ENCODE peak calls at places on chromosomes 3 and 15, in four cellular contexts. O is sigmoid colon, G is epithelial cell of esophagus, R is right lobe of liver. N is an unnamed sample.

GRCh38 chr15:43225201-43225949 is 4.6 kb upstream of the EPB42 start:
- DNase-seq in G (peak; percentile 77), R (no peak), O (no peak), N (no peak)

GRCh38 chr15:60720493-60721231 is 241.7 kb upstream of the ICE2 start:
- DNase-seq in O (no peak), R (no peak), G (no peak), N (no peak)

GRCh38 chr3:33076952-33077351 is 20.0 kb downstream of the GLB1 start:
- DNase-seq in G (no peak), R (no peak), O (no peak), N (no peak)

GRCh38 chr15:32718082-32718821 is 448 bp downstream of the GREM1 start:
- DNase-seq in O (no peak), R (no peak), G (peak; percentile 37), N (no peak)

GRCh38 chr3:42175841-42176240 is 84.7 kb downstream of the TRAK1 start:
- DNase-seq in G (no peak), R (no peak), O (no peak), N (no peak)

GRCh38 chr15:91357011-91357410 is 257.0 kb downstream of the SV2B start:
- DNase-seq in O (no peak), G (no peak), R (no peak), N (no peak)

GRCh38 chr3:184942735-184943134 is 130.8 kb downstream of the VPS8 start:
- DNase-seq in O (no peak), R (no peak), G (no peak), N (no peak)

GRCh38 chr3:36298188-36298587 is 82.1 kb upstream of the STAC start:
- DNase-seq in G (no peak), R (no peak), O (no peak), N (no peak)

GRCh38 chr15:90030376-90030775 is 29.3 kb downstream of the ZNF710 start:
- DNase-seq in O (peak; percentile 58), R (no peak), G (no peak), N (peak; percentile 20)

GRCh38 chr3:156300929-156301806 is 180.8 kb downstream of the KCNAB1 start:
- DNase-seq in O (no peak), G (no peak), R (no peak), N (no peak)

GRCh38 chr15:60396964-60397771 is 618 bp downstream of the ANXA2 start:
- DNase-seq in O (peak; percentile 83), R (peak; percentile 59), G (peak; percentile 68), N (peak; percentile 87)

GRCh38 chr15:66099950-66100671 is 153.4 kb downstream of the MEGF11 start:
- DNase-seq in O (peak; percentile 40), G (no peak), R (no peak), N (no peak)

GRCh38 chr3:138213373-138214085 is 26.4 kb downstream of the ARMC8 start:
- DNase-seq in R (no peak), O (no peak), G (no peak), N (no peak)

GRCh38 chr15:101459579-101460300 is 29.8 kb downstream of the PCSK6 start:
- DNase-seq in R (no peak), G (no peak), O (peak; percentile 48), N (no peak)

GRCh38 chr15:41946970-41947369 is 25.4 kb downstream of the EHD4 start:
- DNase-seq in G (peak; percentile 78), R (no peak), O (no peak), N (no peak)

GRCh38 chr3:182484682-182485081 is 308.6 kb upstream of the ATP11B start:
- DNase-seq in R (no peak), O (no peak), G (no peak), N (no peak)

GRCh38 chr15:23416349-23417276 is 30.4 kb downstream of the GOLGA6L2 start:
- DNase-seq in G (no peak), O (peak; percentile 54), R (peak; percentile 37), N (no peak)

GRCh38 chr3:189401196-189401595 is 229.4 kb downstream of the TPRG1 start:
- DNase-seq in R (no peak), O (no peak), G (no peak), N (no peak)

GRCh38 chr3:114408763-114409162 is 114.9 kb downstream of the TIGIT start:
- DNase-seq in G (no peak), O (no peak), R (no peak), N (no peak)

GRCh38 chr15:55132672-55133071 is 64.1 kb downstream of the RSL24D1 start:
- DNase-seq in G (no peak), O (no peak), R (no peak), N (no peak)

GRCh38 chr3:53571264-53571663 is 76.9 kb downstream of the CACNA1D start:
- DNase-seq in G (peak; percentile 52), O (no peak), R (no peak), N (no peak)

GRCh38 chr3:171257251-171258179 is 202.7 kb downstream of the TNIK start:
- DNase-seq in G (no peak), O (no peak), R (no peak), N (no peak)

GRCh38 chr15:39134282-39134681 is 446.6 kb upstream of the THBS1 start:
- DNase-seq in O (no peak), R (no peak), G (no peak), N (no peak)

GRCh38 chr3:187263270-187263669 is 28.3 kb downstream of the MASP1 start:
- DNase-seq in O (no peak), G (no peak), R (no peak), N (no peak)

GRCh38 chr3:109729111-109729510 is 391.8 kb upstream of the DPPA4 start:
- DNase-seq in R (no peak), G (peak; percentile 25), O (no peak), N (no peak)

GRCh38 chr15:34014556-34014955 is 24.4 kb downstream of the AVEN start:
- DNase-seq in G (no peak), R (no peak), O (no peak), N (no peak)

GRCh38 chr3:195095035-195095703 is 175.8 kb downstream of the XXYLT1 start:
- DNase-seq in R (peak; percentile 27), O (no peak), G (no peak), N (peak; percentile 56)

GRCh38 chr15:68672781-68673205 is 94.0 kb downstream of the CORO2B start:
- DNase-seq in R (no peak), O (peak; percentile 45), G (no peak), N (peak; percentile 60)
- TF ChIP-seq CTCF in R (no peak), O (no peak), G (no peak), N (no peak)

DNA sequence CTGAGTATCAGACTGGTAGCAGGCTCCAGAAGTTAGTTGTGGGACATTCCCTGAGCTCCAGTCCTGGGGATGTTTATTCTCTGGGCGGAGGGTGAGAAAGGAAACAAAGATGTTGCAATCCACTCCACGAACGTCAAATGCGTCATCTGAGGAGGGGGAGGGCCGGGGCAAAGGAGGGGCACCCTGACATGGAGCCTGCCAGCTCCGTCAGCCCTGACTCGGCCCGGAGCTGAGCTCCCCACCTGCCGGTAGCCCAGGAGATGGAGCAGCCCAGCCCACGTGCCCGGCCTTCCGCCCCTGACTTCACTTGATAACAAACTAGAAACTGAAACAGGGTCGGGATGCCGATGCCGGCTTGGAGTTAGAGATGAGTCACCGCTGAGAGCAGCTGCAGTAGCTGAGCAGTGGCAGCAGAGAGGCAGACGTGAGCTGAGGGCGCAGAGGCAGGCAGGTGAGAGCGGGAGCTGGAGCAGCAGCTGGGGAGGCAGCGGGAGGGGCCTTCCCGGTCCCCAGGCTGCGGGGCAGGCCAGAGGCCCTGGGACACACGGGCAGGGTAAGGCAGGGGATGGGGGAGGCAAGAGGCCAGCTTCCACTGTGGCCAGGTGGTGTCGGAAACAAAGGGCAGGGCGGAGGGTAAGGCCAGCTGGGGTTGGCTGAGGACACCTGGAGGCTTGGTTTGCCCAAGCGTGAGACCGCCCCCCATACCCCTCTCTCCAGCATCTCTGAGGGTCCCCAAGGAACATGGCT is at the start of gene ISG20:
- DNase-seq in R (peak; percentile 97), O (peak; percentile 96), G (peak; percentile 100), N (peak; percentile 98)
- TF ChIP-seq CTCF in R (peak; percentile 30), O (peak; percentile 38), G (peak; percentile 63), N (peak; percentile 45)

DNA sequence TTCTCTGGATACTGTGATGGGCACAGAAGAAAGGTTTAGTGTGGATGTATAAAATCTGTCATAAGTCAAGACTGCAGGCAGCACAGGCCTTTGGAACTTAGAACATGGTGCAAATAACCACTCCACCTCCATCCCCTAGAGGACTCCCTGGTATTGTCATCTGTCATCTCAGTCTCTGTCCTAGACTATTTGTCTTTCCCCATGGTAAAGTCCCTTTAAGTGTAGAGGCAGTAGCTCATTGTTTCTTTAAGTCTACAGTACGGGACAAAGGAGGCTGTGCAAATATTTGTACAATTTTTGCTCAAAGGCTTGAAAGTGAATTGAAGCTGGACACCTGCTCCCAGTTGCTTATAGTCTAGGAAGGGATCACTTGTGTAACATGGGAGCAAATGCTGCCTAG is 3.2 kb upstream of the PXYLP1 start:
- DNase-seq in R (no peak), G (no peak), O (no peak), N (no peak)
- TF ChIP-seq CTCF in R (no peak), G (no peak), O (no peak), N (no peak)

GRCh38 chr3:136676009-136676408 is 76.2 kb downstream of the STAG1 start:
- DNase-seq in O (no peak), R (no peak), G (no peak), N (no peak)

GRCh38 chr3:136675150-136675858 is 76.9 kb downstream of the STAG1 start:
- DNase-seq in O (no peak), G (no peak), R (no peak), N (no peak)

GRCh38 chr3:136682740-136683312 is 69.4 kb downstream of the STAG1 start:
- DNase-seq in G (no peak), R (no peak), O (no peak), N (no peak)

DNA sequence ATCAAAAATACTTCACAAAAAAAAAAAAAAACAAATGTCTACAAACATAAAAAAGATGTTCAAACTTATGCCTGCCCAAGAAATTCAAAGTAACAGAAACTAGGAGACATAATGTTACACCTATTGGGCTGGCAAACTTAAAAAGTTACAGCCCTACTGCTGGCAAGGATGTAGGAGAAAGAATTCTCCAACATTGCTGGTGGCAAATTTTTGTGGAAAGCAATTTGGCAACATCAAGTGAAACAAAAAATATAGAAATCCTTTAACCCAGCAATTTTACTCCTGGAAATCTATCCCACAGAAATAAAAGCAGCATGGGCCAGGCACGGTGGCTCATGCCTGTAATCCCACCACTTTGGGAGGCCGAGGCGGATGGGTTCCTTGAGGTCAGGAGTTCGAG is 73.2 kb downstream of the STAG1 start:
- DNase-seq in O (no peak), G (no peak), R (no peak), N (no peak)
- TF ChIP-seq CTCF in O (no peak), G (no peak), R (no peak), N (no peak)

GRCh38 chr3:49029563-49029884 is 326 bp upstream of the IMPDH2 start:
- DNase-seq in O (no peak), R (no peak), G (no peak), N (no peak)

GRCh38 chr3:49028298-49028672 is 913 bp downstream of the IMPDH2 start:
- DNase-seq in R (no peak), G (no peak), O (no peak), N (no peak)

GRCh38 chr3:49032646-49033304 is 3.6 kb upstream of the IMPDH2 start:
- DNase-seq in R (no peak), O (peak; percentile 65), G (no peak), N (no peak)

GRCh38 chr3:49028673-49029562 is at the start of gene IMPDH2:
- DNase-seq in R (peak; percentile 95), G (peak; percentile 90), O (peak; percentile 96), N (peak; percentile 95)

DNA sequence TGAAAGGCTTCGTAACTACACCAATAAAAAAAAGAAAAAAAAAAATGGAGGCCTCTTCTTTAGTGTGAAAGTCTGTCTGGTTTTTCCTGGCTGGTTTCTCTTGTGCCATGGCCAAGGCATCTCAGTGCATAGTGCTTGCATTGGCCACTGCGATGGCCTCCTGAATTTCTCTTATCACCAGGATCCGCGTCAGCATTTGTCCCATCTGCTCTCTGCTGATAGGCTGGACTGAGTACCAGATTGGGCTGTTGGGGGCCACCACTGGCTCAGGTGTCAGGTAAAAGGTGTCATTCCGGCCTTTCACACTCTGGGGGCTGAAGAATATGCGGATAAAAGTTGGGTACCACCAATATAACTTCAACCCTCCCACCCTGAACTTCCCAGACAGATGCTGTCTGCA is 1.1 kb upstream of the IMPDH2 start:
- DNase-seq in G (no peak), R (no peak), O (peak; percentile 57), N (no peak)
- TF ChIP-seq CTCF in G (no peak), R (no peak), O (no peak), N (no peak)

N was measured in tibial artery.